ENCODE peak calls at places on chromosomes 12 and 14, in five cellular contexts. G is T-helper 1 cell, W is T-helper 2 cell, U is GM18507, V is EL. C is an unnamed sample.

GRCh38 chr12:77847665-77848431 is 17.2 kb downstream of the NAV3 start:
- DNase-seq in W (no peak), U (no peak), V (peak), G (no peak), C (peak)

GRCh38 chr12:68078737-68079136 is 80.8 kb downstream of the IFNG start:
- DNase-seq in G (no peak), W (no peak), U (no peak), V (no peak), C (no peak)

GRCh38 chr12:94867066-94867855 is 136.2 kb downstream of the NDUFA12 start:
- DNase-seq in U (no peak), W (no peak), G (no peak), V (peak), C (no peak)

GRCh38 chr14:69464829-69465228 is 19.7 kb upstream of the PLEKHD1 start:
- DNase-seq in U (no peak), V (peak), G (no peak), W (no peak), C (peak)

GRCh38 chr14:67650161-67650560 is 24.3 kb downstream of the VTI1B start:
- DNase-seq in V (no peak), G (no peak), W (no peak), U (no peak), C (no peak)

GRCh38 chr14:105201928-105202513 is 20.9 kb upstream of the NUDT14 start:
- DNase-seq in W (no peak), U (no peak), G (no peak), V (no peak), C (no peak)

GRCh38 chr12:132028111-132028510 is 78.4 kb downstream of the EP400 start:
- DNase-seq in U (no peak), G (no peak), W (no peak), V (no peak), C (no peak)

GRCh38 chr12:34305176-34305575 is 282.9 kb downstream of the ALG10 start:
- DNase-seq in V (no peak), U (no peak), W (no peak), G (no peak), C (no peak)

GRCh38 chr12:95599880-95600279 is 48.6 kb upstream of the USP44 start:
- DNase-seq in U (no peak), G (no peak), W (no peak), V (no peak), C (no peak)

GRCh38 chr12:7933255-7933726 is 2.7 kb downstream of the SLC2A3 start:
- DNase-seq in U (peak), V (peak), W (peak), G (peak), C (peak)

GRCh38 chr14:100784523-100785337 is 41.2 kb upstream of the MEG3 start:
- DNase-seq in U (no peak), G (no peak), W (no peak), V (no peak), C (no peak)

GRCh38 chr12:27940756-27941402 is 31.7 kb downstream of the PTHLH start:
- DNase-seq in G (peak), U (peak), W (peak), V (peak), C (peak)

GRCh38 chr14:64095620-64096019 is 198.6 kb downstream of the ESR2 start:
- DNase-seq in V (peak), G (no peak), W (no peak), U (no peak), C (no peak)

GRCh38 chr14:39680777-39681176 is 248.5 kb upstream of the FBXO33 start:
- DNase-seq in W (no peak), U (no peak), V (no peak), G (no peak), C (no peak)

GRCh38 chr12:89345830-89346740 is 6.2 kb downstream of the DUSP6 start:
- DNase-seq in W (peak), U (peak), V (peak), G (no peak), C (peak)

C was measured in PC-3.